ENCODE peak calls at places on chromosomes 16 and 17, in six cellular contexts. X, H, O, W, K and G are unnamed samples. For H4K20me1, the result is how much of the 10 kb centered on the place peaks cover.

GRCh38 chr16:80459331-80459777 is 81.4 kb upstream of the DYNLRB2 start:
- DNase-seq in X (no peak), H (no peak), O (no peak), W (no peak), K (no peak), G (peak)

GRCh38 chr16:54750249-54750648 is 180.4 kb upstream of the IRX5 start:
- DNase-seq in X (no peak), H (no peak), O (no peak), W (no peak), K (no peak), G (no peak)

GRCh38 chr16:8590811-8591210 is 500 bp upstream of the TMEM114 start:
- DNase-seq in X (no peak), H (no peak), O (no peak), W (no peak), K (no peak), G (no peak)

GRCh38 chr16:29230671-29231091 is 175.8 kb downstream of the NPIPB11 start:
- DNase-seq in X (no peak), H (peak), O (peak), W (no peak), K (no peak), G (peak)

GRCh38 chr16:6852643-6853042 is 480.0 kb upstream of the RBFOX1 start:
- DNase-seq in X (no peak), H (no peak), O (no peak), W (no peak), K (no peak), G (no peak)

GRCh38 chr16:87740909-87741424 is 24.8 kb downstream of the KLHDC4 start:
- DNase-seq in X (no peak), H (no peak), O (peak), W (no peak), K (no peak), G (peak)

GRCh38 chr16:72946474-72947194 is 101.3 kb downstream of the ZFHX3 start:
- DNase-seq in X (no peak), H (no peak), O (peak), W (no peak), K (no peak), G (no peak)

GRCh38 chr16:23998771-23999170 is 163.0 kb downstream of the PRKCB start:
- DNase-seq in X (no peak), H (no peak), O (no peak), W (no peak), K (no peak), G (no peak)

GRCh38 chr17:29293890-29294579 is at the start of gene NUFIP2:
- DNase-seq in X (peak), H (peak), O (peak), W (peak), K (peak), G (peak)

GRCh38 chr16:57592591-57593003 is 35.8 kb upstream of the ADGRG1 start:
- DNase-seq in X (peak), H (no peak), O (no peak), W (no peak), K (no peak), G (no peak)

GRCh38 chr17:1074886-1075665 is 78.1 kb downstream of the TIMM22 start:
- DNase-seq in X (peak), H (no peak), O (no peak), W (no peak), K (no peak), G (no peak)

GRCh38 chr16:50323335-50324011 is 45.3 kb downstream of the BRD7 start:
- DNase-seq in X (peak), H (no peak), O (peak), W (peak), K (peak), G (peak)

GRCh38 chr17:13003927-13004326 is 13.9 kb downstream of the ELAC2 start:
- DNase-seq in X (no peak), H (no peak), O (no peak), W (no peak), K (no peak), G (no peak)

GRCh38 chr17:39525801-39526506 is 64.7 kb downstream of the CDK12 start:
- DNase-seq in X (no peak), H (no peak), O (no peak), W (no peak), K (no peak), G (no peak)

GRCh38 chr16:26824469-26824868 is 242.3 kb upstream of the C16orf82 start:
- DNase-seq in X (no peak), H (no peak), O (no peak), W (no peak), K (no peak), G (peak)

GRCh38 chr17:4551141-4551540 is 4.0 kb downstream of the MYBBP1A start:
- DNase-seq in X (no peak), H (no peak), O (no peak), W (peak), K (no peak), G (no peak)

GRCh38 chr17:80569936-80570335 is 25.3 kb downstream of the RPTOR start:
- DNase-seq in X (no peak), H (no peak), O (no peak), W (no peak), K (no peak), G (no peak)

GRCh38 chr17:80568246-80568645 is 23.6 kb downstream of the RPTOR start:
- DNase-seq in X (no peak), H (no peak), O (no peak), W (no peak), K (no peak), G (no peak)

GRCh38 chr17:80564545-80564944 is 19.9 kb downstream of the RPTOR start:
- DNase-seq in X (no peak), H (no peak), O (no peak), W (no peak), K (no peak), G (no peak)

GRCh38 chr17:80565347-80566053 is 20.9 kb downstream of the RPTOR start:
- DNase-seq in X (no peak), H (peak), O (no peak), W (no peak), K (no peak), G (no peak)

GRCh38 chr17:80566054-80566400 is 21.4 kb downstream of the RPTOR start:
- DNase-seq in X (no peak), H (no peak), O (no peak), W (no peak), K (no peak), G (no peak)
- H4K20me1 ChIP-seq in X (under half), H (half or more), O (under half), W (under half), K (under half), G (under half)

DNA sequence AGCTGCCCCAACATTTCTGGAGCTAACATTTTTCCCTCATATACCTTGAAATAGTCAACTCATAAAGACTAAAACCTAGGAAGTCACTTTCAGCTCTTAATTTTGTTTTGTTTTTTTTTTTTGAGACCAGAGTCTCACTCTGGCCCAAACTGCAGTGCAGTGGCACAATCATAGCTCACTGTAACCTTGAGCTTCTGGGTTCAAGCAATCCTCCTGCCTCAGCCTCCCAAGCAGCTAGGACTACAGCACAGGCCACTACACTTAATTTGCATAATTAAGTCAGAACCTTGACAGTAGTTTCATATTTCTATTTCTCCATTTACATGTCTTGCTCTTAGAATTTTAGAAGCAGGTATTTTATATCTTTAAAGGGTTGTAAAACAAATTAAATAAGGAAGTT is 4.7 kb downstream of the AMFR start:
- DNase-seq in X (no peak), H (no peak), O (no peak), W (no peak), K (no peak), G (no peak)
- H4K20me1 ChIP-seq in X (under half), H (under half), O (under half), W (half or more), K (under half), G (half or more)

GRCh38 chr17:60356947-60357346 is 35.0 kb downstream of the USP32 start:
- DNase-seq in X (no peak), H (no peak), O (peak), W (no peak), K (no peak), G (no peak)

GRCh38 chr17:60358611-60359225 is 33.2 kb downstream of the USP32 start:
- DNase-seq in X (no peak), H (no peak), O (no peak), W (no peak), K (no peak), G (no peak)

GRCh38 chr17:60359415-60359814 is 32.5 kb downstream of the USP32 start:
- DNase-seq in X (no peak), H (no peak), O (no peak), W (no peak), K (no peak), G (no peak)

GRCh38 chr17:60364006-60364405 is 27.9 kb downstream of the USP32 start:
- DNase-seq in X (no peak), H (no peak), O (no peak), W (no peak), K (no peak), G (no peak)

DNA sequence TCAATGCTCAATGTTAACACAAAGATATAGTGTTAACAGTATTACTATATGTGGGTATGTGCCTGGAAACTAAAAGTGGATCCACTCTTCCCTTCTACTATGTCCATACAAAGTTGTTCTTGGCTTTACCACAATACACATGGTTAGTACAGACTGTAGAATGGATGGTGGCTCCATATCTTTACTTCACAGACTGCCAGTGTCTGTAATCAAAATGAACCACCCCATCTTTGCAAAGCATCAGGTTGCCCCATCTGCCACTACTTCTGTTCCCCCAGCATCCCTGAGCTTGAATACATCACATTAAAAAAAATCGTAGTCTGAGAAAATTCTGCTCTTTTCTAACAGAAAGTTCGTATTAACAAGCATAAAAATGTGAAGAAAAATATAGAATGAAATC is 30.0 kb downstream of the USP32 start:
- DNase-seq in X (no peak), H (no peak), O (no peak), W (no peak), K (no peak), G (no peak)
- H4K20me1 ChIP-seq in X (under half), H (under half), O (under half), W (half or more), K (under half), G (under half)

GRCh38 chr17:17052462-17053221 is 10.4 kb downstream of the MPRIP start:
- DNase-seq in X (no peak), H (no peak), O (no peak), W (no peak), K (peak), G (no peak)
- H4K20me1 ChIP-seq in X (half or more), H (half or more), O (under half), W (half or more), K (half or more), G (half or more)

DNA sequence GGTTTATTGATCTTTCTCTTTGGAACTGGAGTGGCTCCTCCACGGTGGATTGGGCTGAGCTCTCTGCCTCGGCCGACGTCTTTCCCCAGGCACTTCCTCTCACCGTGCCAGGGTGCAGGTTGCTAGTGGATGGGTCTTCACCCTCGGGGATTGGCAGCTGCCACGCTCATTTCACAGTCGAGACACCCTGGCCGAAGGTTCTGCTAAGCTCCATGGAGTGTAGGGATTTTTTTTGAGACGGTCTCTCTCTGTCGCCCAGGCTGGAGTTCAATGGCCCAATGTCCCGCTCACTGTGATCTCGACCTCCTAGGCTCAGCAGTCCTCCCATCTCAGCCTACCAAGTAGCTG is 280.8 kb downstream of the SEC14L1 start:
- DNase-seq in X (no peak), H (no peak), O (no peak), W (no peak), K (no peak), G (peak)
- H4K20me1 ChIP-seq in X (under half), H (half or more), O (under half), W (under half), K (under half), G (half or more)

DNA sequence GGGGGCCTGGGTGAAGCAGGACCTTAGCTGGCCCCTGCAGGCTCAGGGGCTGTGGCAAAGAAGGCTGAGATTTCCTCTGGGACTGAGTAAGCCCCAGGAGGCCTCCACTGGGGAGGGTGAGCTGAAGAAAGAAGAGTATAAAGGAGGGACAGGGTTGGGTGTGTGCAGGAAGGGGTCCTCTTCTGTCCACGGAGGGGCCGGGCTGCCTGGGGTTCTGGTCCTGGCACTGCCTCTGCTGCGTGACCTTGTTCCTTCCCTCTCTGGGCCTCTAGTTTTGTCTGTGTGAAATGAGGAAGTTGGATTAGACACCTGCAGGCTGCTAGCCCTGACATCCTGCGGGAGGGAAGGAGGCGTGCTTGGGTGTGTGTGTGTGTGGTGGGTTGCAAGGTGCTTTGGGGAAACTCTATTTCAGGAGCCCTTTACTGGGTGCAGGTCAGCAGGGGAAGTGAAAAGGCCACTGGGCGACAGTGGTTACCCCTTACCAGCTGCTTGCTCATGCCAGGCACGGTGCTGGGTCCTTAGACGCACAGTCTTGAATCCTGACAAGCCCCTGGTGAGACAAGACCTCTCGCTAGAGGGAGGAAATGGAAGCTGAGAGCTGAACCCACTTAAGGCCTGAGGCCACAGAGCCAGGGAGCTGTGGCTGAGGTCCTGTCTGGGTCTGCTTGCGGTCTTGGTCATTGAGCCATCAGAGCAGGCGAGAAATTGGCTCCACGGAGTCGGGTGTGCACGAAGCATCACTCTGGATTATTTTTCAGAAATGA is 60.7 kb downstream of the OR1D5 start:
- DNase-seq in X (peak), H (no peak), O (no peak), W (no peak), K (no peak), G (no peak)
- H4K20me1 ChIP-seq in X (under half), H (under half), O (under half), W (under half), K (under half), G (under half)

DNA sequence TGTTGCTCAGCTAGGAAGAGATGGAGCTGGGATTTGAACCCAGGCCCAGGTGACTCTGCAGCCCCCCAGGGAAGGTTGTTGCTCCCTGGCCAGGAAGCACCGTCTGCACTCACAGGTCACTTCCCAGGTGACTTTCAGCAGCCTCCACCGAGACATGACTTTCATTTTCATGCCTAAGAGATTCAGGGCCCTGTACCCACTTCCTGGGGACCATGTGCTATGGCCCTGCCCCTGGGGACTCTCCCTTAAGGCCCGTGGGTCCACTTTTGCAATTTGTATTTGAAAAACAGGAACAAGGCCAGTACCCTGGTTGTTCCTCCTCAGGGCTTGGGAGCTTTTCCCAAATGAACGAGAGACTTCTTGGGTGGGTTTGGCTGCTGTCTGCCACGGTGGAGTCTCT is 191.0 kb downstream of the IRF8 start:
- DNase-seq in X (no peak), H (no peak), O (no peak), W (no peak), K (no peak), G (no peak)
- H4K20me1 ChIP-seq in X (under half), H (under half), O (under half), W (under half), K (under half), G (under half)

GRCh38 chr17:8991514-8992285 is 26.2 kb upstream of the PIK3R5 start:
- DNase-seq in X (peak), H (peak), O (peak), W (peak), K (peak), G (peak)

GRCh38 chr17:8985054-8985701 is 19.7 kb upstream of the PIK3R5 start:
- DNase-seq in X (no peak), H (no peak), O (no peak), W (no peak), K (no peak), G (no peak)

GRCh38 chr17:8986295-8986694 is 20.8 kb upstream of the PIK3R5 start:
- DNase-seq in X (no peak), H (no peak), O (no peak), W (no peak), K (no peak), G (peak)

DNA sequence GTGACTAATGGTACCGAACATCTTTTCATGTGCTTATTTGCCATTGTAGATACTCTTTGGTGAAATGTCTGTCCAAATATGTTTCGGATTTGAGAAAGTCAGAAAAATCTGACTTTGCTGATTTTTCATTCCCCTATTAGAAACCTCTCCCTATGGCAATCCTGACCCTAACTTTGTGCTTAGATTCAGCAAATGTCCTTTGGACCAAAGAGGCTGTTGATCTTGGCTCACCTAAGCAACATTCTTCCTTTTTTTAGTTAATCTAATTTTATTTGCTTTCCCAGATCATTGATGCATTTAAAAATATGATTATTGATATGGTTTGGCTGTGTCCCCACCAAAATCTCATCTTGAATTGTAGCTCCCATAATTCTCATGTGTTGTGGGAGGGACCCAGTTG is 22.8 kb upstream of the PIK3R5 start:
- DNase-seq in X (no peak), H (no peak), O (no peak), W (no peak), K (no peak), G (no peak)
- H4K20me1 ChIP-seq in X (under half), H (under half), O (under half), W (under half), K (under half), G (under half)

GRCh38 chr16:89923640-89924297 is 627 bp downstream of the TUBB3 start:
- DNase-seq in X (no peak), H (peak), O (no peak), W (peak), K (no peak), G (peak)

GRCh38 chr16:89925596-89926079 is 2.5 kb downstream of the TUBB3 start:
- DNase-seq in X (no peak), H (peak), O (peak), W (peak), K (no peak), G (peak)

GRCh38 chr16:89924925-89925307 is 1.8 kb downstream of the TUBB3 start:
- DNase-seq in X (no peak), H (no peak), O (no peak), W (no peak), K (no peak), G (peak)

GRCh38 chr16:89922884-89923639 is at the start of gene TUBB3:
- DNase-seq in X (peak), H (peak), O (peak), W (peak), K (no peak), G (peak)

DNA sequence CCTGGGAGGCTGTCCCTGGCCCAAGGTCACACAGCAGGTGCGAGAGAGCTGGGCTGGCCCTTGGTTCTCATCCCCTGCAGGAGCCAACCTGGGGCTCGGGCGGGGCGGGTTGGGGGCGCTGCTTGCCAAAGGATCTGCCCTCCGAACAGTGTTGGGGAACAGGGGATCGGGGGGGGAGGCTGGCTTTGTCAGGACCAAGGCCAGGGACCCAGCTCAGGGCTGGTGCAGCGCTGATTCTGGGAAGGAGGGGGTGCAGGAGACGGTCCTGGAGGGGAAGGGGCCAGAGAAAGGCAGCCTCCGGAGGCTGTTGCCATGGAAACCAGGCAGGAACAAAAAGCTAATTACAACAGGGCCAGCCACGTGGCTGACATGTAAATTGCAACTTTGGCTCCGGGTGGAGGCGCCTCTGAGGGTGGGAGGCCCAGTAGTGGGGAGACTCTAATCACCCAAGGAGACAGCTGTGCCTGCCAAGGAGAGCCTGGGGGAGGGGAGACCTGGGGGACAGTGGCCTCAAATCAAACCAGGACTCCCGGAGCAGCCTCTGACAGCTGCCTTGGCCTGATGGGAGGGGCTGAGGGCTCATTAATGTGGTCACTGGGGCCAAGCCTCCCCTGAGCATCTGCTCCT is 1.3 kb downstream of the TUBB3 start:
- DNase-seq in X (no peak), H (peak), O (peak), W (peak), K (no peak), G (peak)
- H4K20me1 ChIP-seq in X (under half), H (half or more), O (under half), W (half or more), K (under half), G (under half)